ENCODE peak calls at places on chromosomes 3 and 15, in six cellular contexts. R is GM13977, T is neural progenitor cell, H is GM18507, D is lower lobe of right lung, Y is T-cell. O is an unnamed sample.

GRCh38 chr15:71530116-71530515 is 280.2 kb upstream of the NR2E3 start:
- DNase-seq in R (no peak), T (no peak), H (no peak), D (no peak), Y (no peak), O (no peak)

GRCh38 chr15:79595995-79596622 is 164.0 kb downstream of the MINAR1 start:
- DNase-seq in R (peak), T (peak), H (peak), D (peak), Y (peak), O (peak)

GRCh38 chr15:52751522-52751921 is 38.6 kb downstream of the ONECUT1 start:
- DNase-seq in R (no peak), T (no peak), H (no peak), D (no peak), Y (no peak), O (no peak)

GRCh38 chr3:136932518-136932917 is 25.3 kb upstream of the IL20RB start:
- DNase-seq in R (no peak), T (no peak), H (no peak), D (no peak), Y (no peak), O (no peak)

GRCh38 chr3:157794771-157795170 is 291.6 kb upstream of the VEPH1 start:
- DNase-seq in R (no peak), T (no peak), H (no peak), D (no peak), Y (no peak), O (no peak)

GRCh38 chr15:75943713-75944215 is 40.1 kb downstream of the FBXO22 start:
- DNase-seq in R (no peak), T (no peak), H (no peak), D (no peak), Y (no peak), O (no peak)

GRCh38 chr15:80152896-80153876 is at the start of gene FAH:
- DNase-seq in R (peak), T (peak), H (no peak), D (no peak), Y (peak), O (no peak)

GRCh38 chr3:13749063-13749764 is 130.7 kb downstream of the WNT7A start:
- DNase-seq in R (no peak), T (no peak), H (no peak), D (no peak), Y (no peak), O (no peak)

GRCh38 chr15:57367556-57367955 is 8.7 kb upstream of the CGNL1 start:
- DNase-seq in R (no peak), T (no peak), H (no peak), D (no peak), Y (no peak), O (no peak)

GRCh38 chr3:37811625-37812356 is 49.9 kb upstream of the CTDSPL start:
- DNase-seq in R (no peak), T (no peak), H (no peak), D (no peak), Y (no peak), O (no peak)

GRCh38 chr15:96514607-96515285 is 184.2 kb downstream of the NR2F2 start:
- DNase-seq in R (no peak), T (no peak), H (no peak), D (no peak), Y (no peak), O (no peak)

GRCh38 chr15:78004919-78005634 is 72.4 kb downstream of the TBC1D2B start:
- DNase-seq in R (no peak), T (no peak), H (no peak), D (peak), Y (no peak), O (no peak)

GRCh38 chr15:62745621-62746180 is 296.8 kb upstream of the TPM1 start:
- DNase-seq in R (no peak), T (no peak), H (no peak), D (no peak), Y (no peak), O (no peak)

GRCh38 chr15:90479656-90480055 is 50.1 kb upstream of the CRTC3 start:
- DNase-seq in R (no peak), T (no peak), H (no peak), D (no peak), Y (no peak), O (no peak)

GRCh38 chr3:89867286-89867685 is 759.9 kb downstream of the EPHA3 start:
- DNase-seq in R (no peak), T (no peak), H (no peak), D (no peak), Y (no peak), O (no peak)

GRCh38 chr3:87375231-87375682 is 98.9 kb upstream of the POU1F1 start:
- DNase-seq in R (no peak), T (no peak), H (no peak), D (no peak), Y (no peak), O (no peak)

GRCh38 chr3:86578071-86578470 is 412.9 kb downstream of the VGLL3 start:
- DNase-seq in R (no peak), T (no peak), H (no peak), D (no peak), Y (no peak), O (no peak)

GRCh38 chr3:149340310-149340933 is 7.0 kb upstream of the TM4SF18 start:
- DNase-seq in R (no peak), T (no peak), H (no peak), D (no peak), Y (no peak), O (no peak)

GRCh38 chr15:63503739-63504246 is 600 bp upstream of the USP3 start:
- DNase-seq in R (peak), T (no peak), H (no peak), D (peak), Y (peak), O (no peak)

GRCh38 chr3:50662408-50662807 is 12.3 kb upstream of the DOCK3 start:
- DNase-seq in R (no peak), T (no peak), H (no peak), D (no peak), Y (no peak), O (no peak)

GRCh38 chr3:57048052-57048671 is 12.3 kb upstream of the SPATA12 start:
- DNase-seq in R (no peak), T (no peak), H (no peak), D (no peak), Y (no peak), O (no peak)

GRCh38 chr3:185558395-185558794 is 6.0 kb upstream of the LIPH start:
- DNase-seq in R (no peak), T (no peak), H (no peak), D (peak), Y (no peak), O (no peak)

GRCh38 chr3:30496496-30496966 is 109.9 kb upstream of the TGFBR2 start:
- DNase-seq in R (no peak), T (no peak), H (no peak), D (no peak), Y (no peak), O (no peak)

GRCh38 chr3:155254445-155254844 is 39.0 kb downstream of the STRIT1 start:
- DNase-seq in R (no peak), T (no peak), H (no peak), D (no peak), Y (no peak), O (no peak)

GRCh38 chr3:161349529-161350278 is 21.6 kb downstream of the SPTSSB start:
- DNase-seq in R (no peak), T (no peak), H (no peak), D (no peak), Y (peak), O (no peak)

GRCh38 chr3:36707623-36708409 is 56.5 kb downstream of the DCLK3 start:
- DNase-seq in R (no peak), T (no peak), H (no peak), D (no peak), Y (no peak), O (no peak)

GRCh38 chr3:32873491-32874130 is 55.8 kb downstream of the TRIM71 start:
- DNase-seq in R (no peak), T (no peak), H (no peak), D (peak), Y (no peak), O (no peak)

GRCh38 chr3:46714728-46715506 is 2.8 kb downstream of the PRSS50 start:
- DNase-seq in R (no peak), T (no peak), H (no peak), D (no peak), Y (no peak), O (no peak)

GRCh38 chr3:151439652-151440125 is 21.2 kb downstream of the IGSF10 start:
- DNase-seq in R (peak), T (peak), H (peak), D (no peak), Y (no peak), O (no peak)

O was measured in GM12878.